ENCODE peak calls at places on chromosomes 1 and 21, in five cellular contexts. One of them, this sample, is unnamed.

GRCh38 chr1:151961795-151962194 is 31.9 kb downstream of the S100A10 start:
- DNase-seq in stimulated activated CD8-positive, alpha-beta memory T cell treated with anti-CD3 and anti-CD28 coated beads, Interleukin-15, amount 100 ng/mL, for 4 hours: no peak
- DNase-seq in activated T-cell treated with anti-CD3 and anti-CD28 coated beads, Interleukin-2, amount 50 U/mL, for 72 hours: no peak
- DNase-seq in iris pigment epithelial cell: no peak
- DNase-seq in activated gamma-delta T cell: no peak
- DNase-seq in this sample: no peak

GRCh38 chr1:47621483-47621882 is 183.6 kb downstream of the FOXD2 start:
- DNase-seq in stimulated activated CD8-positive, alpha-beta memory T cell treated with anti-CD3 and anti-CD28 coated beads, Interleukin-15, amount 100 ng/mL, for 4 hours: no peak
- DNase-seq in activated T-cell treated with anti-CD3 and anti-CD28 coated beads, Interleukin-2, amount 50 U/mL, for 72 hours: no peak
- DNase-seq in iris pigment epithelial cell: no peak
- DNase-seq in activated gamma-delta T cell: no peak
- DNase-seq in this sample: peak

GRCh38 chr1:223810586-223810985 is 35.2 kb downstream of the TP53BP2 start:
- DNase-seq in stimulated activated CD8-positive, alpha-beta memory T cell treated with anti-CD3 and anti-CD28 coated beads, Interleukin-15, amount 100 ng/mL, for 4 hours: no peak
- DNase-seq in activated T-cell treated with anti-CD3 and anti-CD28 coated beads, Interleukin-2, amount 50 U/mL, for 72 hours: no peak
- DNase-seq in iris pigment epithelial cell: peak
- DNase-seq in activated gamma-delta T cell: no peak
- DNase-seq in this sample: no peak

GRCh38 chr1:246178902-246179301 is 328.2 kb downstream of the SMYD3 start:
- DNase-seq in stimulated activated CD8-positive, alpha-beta memory T cell treated with anti-CD3 and anti-CD28 coated beads, Interleukin-15, amount 100 ng/mL, for 4 hours: no peak
- DNase-seq in activated T-cell treated with anti-CD3 and anti-CD28 coated beads, Interleukin-2, amount 50 U/mL, for 72 hours: no peak
- DNase-seq in iris pigment epithelial cell: no peak
- DNase-seq in activated gamma-delta T cell: no peak
- DNase-seq in this sample: no peak

GRCh38 chr1:59693431-59693830 is 121.3 kb upstream of the HOOK1 start:
- DNase-seq in stimulated activated CD8-positive, alpha-beta memory T cell treated with anti-CD3 and anti-CD28 coated beads, Interleukin-15, amount 100 ng/mL, for 4 hours: no peak
- DNase-seq in activated T-cell treated with anti-CD3 and anti-CD28 coated beads, Interleukin-2, amount 50 U/mL, for 72 hours: no peak
- DNase-seq in iris pigment epithelial cell: no peak
- DNase-seq in activated gamma-delta T cell: no peak
- DNase-seq in this sample: no peak

GRCh38 chr1:6971048-6971447 is 185.8 kb downstream of the CAMTA1 start:
- DNase-seq in stimulated activated CD8-positive, alpha-beta memory T cell treated with anti-CD3 and anti-CD28 coated beads, Interleukin-15, amount 100 ng/mL, for 4 hours: no peak
- DNase-seq in activated T-cell treated with anti-CD3 and anti-CD28 coated beads, Interleukin-2, amount 50 U/mL, for 72 hours: no peak
- DNase-seq in iris pigment epithelial cell: no peak
- DNase-seq in activated gamma-delta T cell: no peak
- DNase-seq in this sample: no peak

GRCh38 chr21:34884346-34884929 is 164.7 kb downstream of the RUNX1 start:
- DNase-seq in stimulated activated CD8-positive, alpha-beta memory T cell treated with anti-CD3 and anti-CD28 coated beads, Interleukin-15, amount 100 ng/mL, for 4 hours: no peak
- DNase-seq in activated T-cell treated with anti-CD3 and anti-CD28 coated beads, Interleukin-2, amount 50 U/mL, for 72 hours: no peak
- DNase-seq in iris pigment epithelial cell: no peak
- DNase-seq in activated gamma-delta T cell: no peak
- DNase-seq in this sample: peak

GRCh38 chr21:35664683-35665082 is 395.6 kb downstream of the SETD4 start:
- DNase-seq in stimulated activated CD8-positive, alpha-beta memory T cell treated with anti-CD3 and anti-CD28 coated beads, Interleukin-15, amount 100 ng/mL, for 4 hours: no peak
- DNase-seq in activated T-cell treated with anti-CD3 and anti-CD28 coated beads, Interleukin-2, amount 50 U/mL, for 72 hours: peak
- DNase-seq in iris pigment epithelial cell: peak
- DNase-seq in activated gamma-delta T cell: no peak
- DNase-seq in this sample: no peak

GRCh38 chr1:234980224-234980656 is 148.4 kb downstream of the TOMM20 start:
- DNase-seq in stimulated activated CD8-positive, alpha-beta memory T cell treated with anti-CD3 and anti-CD28 coated beads, Interleukin-15, amount 100 ng/mL, for 4 hours: no peak
- DNase-seq in activated T-cell treated with anti-CD3 and anti-CD28 coated beads, Interleukin-2, amount 50 U/mL, for 72 hours: no peak
- DNase-seq in iris pigment epithelial cell: peak
- DNase-seq in activated gamma-delta T cell: no peak
- DNase-seq in this sample: no peak

GRCh38 chr1:47918257-47918867 is 78.8 kb downstream of the TRABD2B start:
- DNase-seq in stimulated activated CD8-positive, alpha-beta memory T cell treated with anti-CD3 and anti-CD28 coated beads, Interleukin-15, amount 100 ng/mL, for 4 hours: no peak
- DNase-seq in activated T-cell treated with anti-CD3 and anti-CD28 coated beads, Interleukin-2, amount 50 U/mL, for 72 hours: no peak
- DNase-seq in iris pigment epithelial cell: no peak
- DNase-seq in activated gamma-delta T cell: no peak
- DNase-seq in this sample: no peak

GRCh38 chr1:48396208-48396607 is 75.8 kb downstream of the SPATA6 start:
- DNase-seq in stimulated activated CD8-positive, alpha-beta memory T cell treated with anti-CD3 and anti-CD28 coated beads, Interleukin-15, amount 100 ng/mL, for 4 hours: no peak
- DNase-seq in activated T-cell treated with anti-CD3 and anti-CD28 coated beads, Interleukin-2, amount 50 U/mL, for 72 hours: no peak
- DNase-seq in iris pigment epithelial cell: no peak
- DNase-seq in activated gamma-delta T cell: no peak
- DNase-seq in this sample: no peak

GRCh38 chr1:167109125-167109524 is 15.2 kb downstream of the STYXL2 start:
- DNase-seq in stimulated activated CD8-positive, alpha-beta memory T cell treated with anti-CD3 and anti-CD28 coated beads, Interleukin-15, amount 100 ng/mL, for 4 hours: no peak
- DNase-seq in activated T-cell treated with anti-CD3 and anti-CD28 coated beads, Interleukin-2, amount 50 U/mL, for 72 hours: no peak
- DNase-seq in iris pigment epithelial cell: no peak
- DNase-seq in activated gamma-delta T cell: no peak
- DNase-seq in this sample: no peak

GRCh38 chr21:32532636-32533035 is 52.7 kb downstream of the TCP10L start:
- DNase-seq in stimulated activated CD8-positive, alpha-beta memory T cell treated with anti-CD3 and anti-CD28 coated beads, Interleukin-15, amount 100 ng/mL, for 4 hours: no peak
- DNase-seq in activated T-cell treated with anti-CD3 and anti-CD28 coated beads, Interleukin-2, amount 50 U/mL, for 72 hours: no peak
- DNase-seq in iris pigment epithelial cell: no peak
- DNase-seq in activated gamma-delta T cell: no peak
- DNase-seq in this sample: no peak

GRCh38 chr1:30974536-30974935 is 66.0 kb upstream of the SDC3 start:
- DNase-seq in stimulated activated CD8-positive, alpha-beta memory T cell treated with anti-CD3 and anti-CD28 coated beads, Interleukin-15, amount 100 ng/mL, for 4 hours: no peak
- DNase-seq in activated T-cell treated with anti-CD3 and anti-CD28 coated beads, Interleukin-2, amount 50 U/mL, for 72 hours: no peak
- DNase-seq in iris pigment epithelial cell: no peak
- DNase-seq in activated gamma-delta T cell: no peak
- DNase-seq in this sample: no peak

GRCh38 chr1:150386546-150387080 is 22.7 kb downstream of the RPRD2 start:
- DNase-seq in stimulated activated CD8-positive, alpha-beta memory T cell treated with anti-CD3 and anti-CD28 coated beads, Interleukin-15, amount 100 ng/mL, for 4 hours: no peak
- DNase-seq in activated T-cell treated with anti-CD3 and anti-CD28 coated beads, Interleukin-2, amount 50 U/mL, for 72 hours: no peak
- DNase-seq in iris pigment epithelial cell: no peak
- DNase-seq in activated gamma-delta T cell: no peak
- DNase-seq in this sample: no peak

GRCh38 chr1:54645806-54646676 is 4.5 kb downstream of the MROH7 start:
- DNase-seq in stimulated activated CD8-positive, alpha-beta memory T cell treated with anti-CD3 and anti-CD28 coated beads, Interleukin-15, amount 100 ng/mL, for 4 hours: no peak
- DNase-seq in activated T-cell treated with anti-CD3 and anti-CD28 coated beads, Interleukin-2, amount 50 U/mL, for 72 hours: no peak
- DNase-seq in iris pigment epithelial cell: no peak
- DNase-seq in activated gamma-delta T cell: no peak
- DNase-seq in this sample: no peak

GRCh38 chr21:42760977-42761751 is 107.7 kb downstream of the PDE9A start:
- DNase-seq in stimulated activated CD8-positive, alpha-beta memory T cell treated with anti-CD3 and anti-CD28 coated beads, Interleukin-15, amount 100 ng/mL, for 4 hours: no peak
- DNase-seq in activated T-cell treated with anti-CD3 and anti-CD28 coated beads, Interleukin-2, amount 50 U/mL, for 72 hours: no peak
- DNase-seq in iris pigment epithelial cell: no peak
- DNase-seq in activated gamma-delta T cell: no peak
- DNase-seq in this sample: no peak

GRCh38 chr1:242004751-242005495 is 6.0 kb upstream of the MAP1LC3C start:
- DNase-seq in stimulated activated CD8-positive, alpha-beta memory T cell treated with anti-CD3 and anti-CD28 coated beads, Interleukin-15, amount 100 ng/mL, for 4 hours: no peak
- DNase-seq in activated T-cell treated with anti-CD3 and anti-CD28 coated beads, Interleukin-2, amount 50 U/mL, for 72 hours: no peak
- DNase-seq in iris pigment epithelial cell: peak
- DNase-seq in activated gamma-delta T cell: no peak
- DNase-seq in this sample: no peak

GRCh38 chr1:18021242-18021641 is 86.4 kb upstream of the IGSF21 start:
- DNase-seq in stimulated activated CD8-positive, alpha-beta memory T cell treated with anti-CD3 and anti-CD28 coated beads, Interleukin-15, amount 100 ng/mL, for 4 hours: no peak
- DNase-seq in activated T-cell treated with anti-CD3 and anti-CD28 coated beads, Interleukin-2, amount 50 U/mL, for 72 hours: no peak
- DNase-seq in iris pigment epithelial cell: no peak
- DNase-seq in activated gamma-delta T cell: no peak
- DNase-seq in this sample: no peak

GRCh38 chr1:58438468-58438867 is 108.1 kb downstream of the OMA1 start:
- DNase-seq in stimulated activated CD8-positive, alpha-beta memory T cell treated with anti-CD3 and anti-CD28 coated beads, Interleukin-15, amount 100 ng/mL, for 4 hours: no peak
- DNase-seq in activated T-cell treated with anti-CD3 and anti-CD28 coated beads, Interleukin-2, amount 50 U/mL, for 72 hours: no peak
- DNase-seq in iris pigment epithelial cell: no peak
- DNase-seq in activated gamma-delta T cell: no peak
- DNase-seq in this sample: no peak

GRCh38 chr1:94981574-94981973 is 54.7 kb upstream of the CNN3 start:
- DNase-seq in stimulated activated CD8-positive, alpha-beta memory T cell treated with anti-CD3 and anti-CD28 coated beads, Interleukin-15, amount 100 ng/mL, for 4 hours: no peak
- DNase-seq in activated T-cell treated with anti-CD3 and anti-CD28 coated beads, Interleukin-2, amount 50 U/mL, for 72 hours: no peak
- DNase-seq in iris pigment epithelial cell: no peak
- DNase-seq in activated gamma-delta T cell: no peak
- DNase-seq in this sample: no peak

GRCh38 chr1:198541737-198542136 is 1.3 kb upstream of the ATP6V1G3 start:
- DNase-seq in stimulated activated CD8-positive, alpha-beta memory T cell treated with anti-CD3 and anti-CD28 coated beads, Interleukin-15, amount 100 ng/mL, for 4 hours: no peak
- DNase-seq in activated T-cell treated with anti-CD3 and anti-CD28 coated beads, Interleukin-2, amount 50 U/mL, for 72 hours: no peak
- DNase-seq in iris pigment epithelial cell: no peak
- DNase-seq in activated gamma-delta T cell: no peak
- DNase-seq in this sample: no peak

GRCh38 chr1:230359992-230360391 is 66.1 kb downstream of the PGBD5 start:
- DNase-seq in stimulated activated CD8-positive, alpha-beta memory T cell treated with anti-CD3 and anti-CD28 coated beads, Interleukin-15, amount 100 ng/mL, for 4 hours: no peak
- DNase-seq in activated T-cell treated with anti-CD3 and anti-CD28 coated beads, Interleukin-2, amount 50 U/mL, for 72 hours: no peak
- DNase-seq in iris pigment epithelial cell: peak
- DNase-seq in activated gamma-delta T cell: no peak
- DNase-seq in this sample: no peak

GRCh38 chr1:155978973-155979429 is 654 bp upstream of the ARHGEF2 start:
- DNase-seq in stimulated activated CD8-positive, alpha-beta memory T cell treated with anti-CD3 and anti-CD28 coated beads, Interleukin-15, amount 100 ng/mL, for 4 hours: no peak
- DNase-seq in activated T-cell treated with anti-CD3 and anti-CD28 coated beads, Interleukin-2, amount 50 U/mL, for 72 hours: peak
- DNase-seq in iris pigment epithelial cell: peak
- DNase-seq in activated gamma-delta T cell: no peak
- DNase-seq in this sample: peak

GRCh38 chr1:41428736-41429640 is 55.5 kb downstream of the EDN2 start:
- DNase-seq in stimulated activated CD8-positive, alpha-beta memory T cell treated with anti-CD3 and anti-CD28 coated beads, Interleukin-15, amount 100 ng/mL, for 4 hours: no peak
- DNase-seq in activated T-cell treated with anti-CD3 and anti-CD28 coated beads, Interleukin-2, amount 50 U/mL, for 72 hours: no peak
- DNase-seq in iris pigment epithelial cell: no peak
- DNase-seq in activated gamma-delta T cell: no peak
- DNase-seq in this sample: no peak

GRCh38 chr21:29477941-29478340 is 179.2 kb downstream of the BACH1 start:
- DNase-seq in stimulated activated CD8-positive, alpha-beta memory T cell treated with anti-CD3 and anti-CD28 coated beads, Interleukin-15, amount 100 ng/mL, for 4 hours: no peak
- DNase-seq in activated T-cell treated with anti-CD3 and anti-CD28 coated beads, Interleukin-2, amount 50 U/mL, for 72 hours: no peak
- DNase-seq in iris pigment epithelial cell: peak
- DNase-seq in activated gamma-delta T cell: no peak
- DNase-seq in this sample: no peak

GRCh38 chr1:7501259-7501560 is 269.9 kb upstream of the VAMP3 start:
- DNase-seq in stimulated activated CD8-positive, alpha-beta memory T cell treated with anti-CD3 and anti-CD28 coated beads, Interleukin-15, amount 100 ng/mL, for 4 hours: no peak
- DNase-seq in activated T-cell treated with anti-CD3 and anti-CD28 coated beads, Interleukin-2, amount 50 U/mL, for 72 hours: no peak
- DNase-seq in iris pigment epithelial cell: no peak
- DNase-seq in activated gamma-delta T cell: no peak
- DNase-seq in this sample: no peak

GRCh38 chr1:27179373-27179772 is 24.4 kb upstream of the SLC9A1 start:
- DNase-seq in stimulated activated CD8-positive, alpha-beta memory T cell treated with anti-CD3 and anti-CD28 coated beads, Interleukin-15, amount 100 ng/mL, for 4 hours: no peak
- DNase-seq in activated T-cell treated with anti-CD3 and anti-CD28 coated beads, Interleukin-2, amount 50 U/mL, for 72 hours: no peak
- DNase-seq in iris pigment epithelial cell: peak
- DNase-seq in activated gamma-delta T cell: no peak
- DNase-seq in this sample: no peak

GRCh38 chr1:161952603-161953172 is 71.0 kb downstream of the OLFML2B start:
- DNase-seq in stimulated activated CD8-positive, alpha-beta memory T cell treated with anti-CD3 and anti-CD28 coated beads, Interleukin-15, amount 100 ng/mL, for 4 hours: no peak
- DNase-seq in activated T-cell treated with anti-CD3 and anti-CD28 coated beads, Interleukin-2, amount 50 U/mL, for 72 hours: no peak
- DNase-seq in iris pigment epithelial cell: no peak
- DNase-seq in activated gamma-delta T cell: no peak
- DNase-seq in this sample: no peak

GRCh38 chr21:27371065-27371464 is 404.2 kb upstream of the ADAMTS5 start:
- DNase-seq in stimulated activated CD8-positive, alpha-beta memory T cell treated with anti-CD3 and anti-CD28 coated beads, Interleukin-15, amount 100 ng/mL, for 4 hours: no peak
- DNase-seq in activated T-cell treated with anti-CD3 and anti-CD28 coated beads, Interleukin-2, amount 50 U/mL, for 72 hours: no peak
- DNase-seq in iris pigment epithelial cell: no peak
- DNase-seq in activated gamma-delta T cell: no peak
- DNase-seq in this sample: no peak

GRCh38 chr1:115063238-115063901 is 25.9 kb downstream of the TSPAN2 start:
- DNase-seq in stimulated activated CD8-positive, alpha-beta memory T cell treated with anti-CD3 and anti-CD28 coated beads, Interleukin-15, amount 100 ng/mL, for 4 hours: no peak
- DNase-seq in activated T-cell treated with anti-CD3 and anti-CD28 coated beads, Interleukin-2, amount 50 U/mL, for 72 hours: peak
- DNase-seq in iris pigment epithelial cell: no peak
- DNase-seq in activated gamma-delta T cell: no peak
- DNase-seq in this sample: no peak

GRCh38 chr1:233183226-233184020 is 112.1 kb downstream of the PCNX2 start:
- DNase-seq in stimulated activated CD8-positive, alpha-beta memory T cell treated with anti-CD3 and anti-CD28 coated beads, Interleukin-15, amount 100 ng/mL, for 4 hours: no peak
- DNase-seq in activated T-cell treated with anti-CD3 and anti-CD28 coated beads, Interleukin-2, amount 50 U/mL, for 72 hours: no peak
- DNase-seq in iris pigment epithelial cell: peak
- DNase-seq in activated gamma-delta T cell: no peak
- DNase-seq in this sample: no peak

GRCh38 chr1:246681822-246682221 is 42.4 kb upstream of the SCCPDH start:
- DNase-seq in stimulated activated CD8-positive, alpha-beta memory T cell treated with anti-CD3 and anti-CD28 coated beads, Interleukin-15, amount 100 ng/mL, for 4 hours: no peak
- DNase-seq in activated T-cell treated with anti-CD3 and anti-CD28 coated beads, Interleukin-2, amount 50 U/mL, for 72 hours: no peak
- DNase-seq in iris pigment epithelial cell: no peak
- DNase-seq in activated gamma-delta T cell: no peak
- DNase-seq in this sample: no peak

GRCh38 chr1:45617618-45618017 is 6.2 kb downstream of the CCDC17 start:
- DNase-seq in stimulated activated CD8-positive, alpha-beta memory T cell treated with anti-CD3 and anti-CD28 coated beads, Interleukin-15, amount 100 ng/mL, for 4 hours: no peak
- DNase-seq in activated T-cell treated with anti-CD3 and anti-CD28 coated beads, Interleukin-2, amount 50 U/mL, for 72 hours: no peak
- DNase-seq in iris pigment epithelial cell: peak
- DNase-seq in activated gamma-delta T cell: no peak
- DNase-seq in this sample: no peak